ENCODE peak calls at places on chromosome 1, in nine cellular contexts. One of them, this sample, is unnamed.

GRCh38 chr1:208329291-208329690 is 85.1 kb upstream of the PLXNA2 start:
- DNase-seq in upper lobe of right lung: no peak
- DNase-seq in AG10803: no peak
- DNase-seq in fibroblast of lung: no peak
- DNase-seq in left ventricle myocardium inferior: no peak
- DNase-seq in IMR-90: no peak
- DNase-seq in hepatocyte: no peak
- DNase-seq in HFF-Myc: no peak
- DNase-seq in neuronal stem cell: no peak
- DNase-seq in this sample: no peak

GRCh38 chr1:233916706-233917105 is 12.2 kb downstream of the SLC35F3 start:
- DNase-seq in left ventricle myocardium inferior: no peak
- DNase-seq in upper lobe of right lung: no peak
- DNase-seq in HFF-Myc: no peak
- DNase-seq in AG10803: no peak
- DNase-seq in fibroblast of lung: peak; percentile 82
- DNase-seq in IMR-90: no peak
- DNase-seq in hepatocyte: no peak
- DNase-seq in neuronal stem cell: no peak
- DNase-seq in this sample: no peak

GRCh38 chr1:58515794-58516401 is 30.6 kb downstream of the OMA1 start:
- DNase-seq in IMR-90: peak; percentile 85
- DNase-seq in HFF-Myc: peak; percentile 67
- DNase-seq in upper lobe of right lung: no peak
- DNase-seq in left ventricle myocardium inferior: no peak
- DNase-seq in AG10803: peak; percentile 82
- DNase-seq in hepatocyte: peak; percentile 79
- DNase-seq in fibroblast of lung: peak; percentile 74
- DNase-seq in neuronal stem cell: peak; percentile 50
- DNase-seq in this sample: peak; percentile 27

GRCh38 chr1:51487628-51488027 is 31.4 kb downstream of the EPS15 start:
- DNase-seq in upper lobe of right lung: no peak
- DNase-seq in IMR-90: no peak
- DNase-seq in fibroblast of lung: no peak
- DNase-seq in neuronal stem cell: no peak
- DNase-seq in left ventricle myocardium inferior: no peak
- DNase-seq in AG10803: no peak
- DNase-seq in hepatocyte: no peak
- DNase-seq in HFF-Myc: no peak
- DNase-seq in this sample: no peak

GRCh38 chr1:36705629-36706028 is 222.9 kb upstream of the CSF3R start:
- DNase-seq in fibroblast of lung: no peak
- DNase-seq in AG10803: no peak
- DNase-seq in left ventricle myocardium inferior: no peak
- DNase-seq in HFF-Myc: no peak
- DNase-seq in neuronal stem cell: no peak
- DNase-seq in upper lobe of right lung: no peak
- DNase-seq in IMR-90: no peak
- DNase-seq in hepatocyte: no peak
- DNase-seq in this sample: no peak

GRCh38 chr1:219782311-219782710 is 146.0 kb downstream of the SLC30A10 start:
- DNase-seq in left ventricle myocardium inferior: no peak
- DNase-seq in HFF-Myc: no peak
- DNase-seq in neuronal stem cell: no peak
- DNase-seq in fibroblast of lung: no peak
- DNase-seq in IMR-90: no peak
- DNase-seq in AG10803: no peak
- DNase-seq in upper lobe of right lung: no peak
- DNase-seq in hepatocyte: no peak
- DNase-seq in this sample: no peak

GRCh38 chr1:61120998-61121397 is 38.6 kb downstream of the NFIA start:
- DNase-seq in fibroblast of lung: no peak
- DNase-seq in upper lobe of right lung: no peak
- DNase-seq in IMR-90: no peak
- DNase-seq in AG10803: peak; percentile 54
- DNase-seq in left ventricle myocardium inferior: no peak
- DNase-seq in hepatocyte: no peak
- DNase-seq in HFF-Myc: no peak
- DNase-seq in neuronal stem cell: no peak
- DNase-seq in this sample: peak; percentile 59

GRCh38 chr1:10973956-10974881 is 38.2 kb upstream of the TARDBP start:
- DNase-seq in left ventricle myocardium inferior: no peak
- DNase-seq in neuronal stem cell: no peak
- DNase-seq in hepatocyte: no peak
- DNase-seq in HFF-Myc: no peak
- DNase-seq in fibroblast of lung: no peak
- DNase-seq in IMR-90: no peak
- DNase-seq in upper lobe of right lung: no peak
- DNase-seq in AG10803: peak; percentile 42
- DNase-seq in this sample: no peak

GRCh38 chr1:230797376-230798186 is 50.4 kb downstream of the CAPN9 start:
- DNase-seq in AG10803: peak; percentile 77
- DNase-seq in left ventricle myocardium inferior: peak; percentile 41
- DNase-seq in neuronal stem cell: peak; percentile 51
- DNase-seq in HFF-Myc: peak; percentile 36
- DNase-seq in IMR-90: peak; percentile 73
- DNase-seq in upper lobe of right lung: no peak
- DNase-seq in fibroblast of lung: peak; percentile 64
- DNase-seq in hepatocyte: peak; percentile 86
- DNase-seq in this sample: peak; percentile 6

GRCh38 chr1:214117780-214118179 is 130.0 kb downstream of the PROX1 start:
- DNase-seq in neuronal stem cell: no peak
- DNase-seq in upper lobe of right lung: no peak
- DNase-seq in AG10803: no peak
- DNase-seq in hepatocyte: no peak
- DNase-seq in left ventricle myocardium inferior: no peak
- DNase-seq in fibroblast of lung: no peak
- DNase-seq in IMR-90: no peak
- DNase-seq in HFF-Myc: no peak
- DNase-seq in this sample: no peak

GRCh38 chr1:39933956-39934941 is 20.7 kb upstream of the MFSD2A start:
- DNase-seq in AG10803: peak; percentile 100
- DNase-seq in left ventricle myocardium inferior: peak; percentile 57
- DNase-seq in HFF-Myc: peak; percentile 72
- DNase-seq in neuronal stem cell: no peak
- DNase-seq in hepatocyte: peak; percentile 94
- DNase-seq in upper lobe of right lung: peak; percentile 92
- DNase-seq in fibroblast of lung: peak; percentile 76
- DNase-seq in IMR-90: peak; percentile 91
- DNase-seq in this sample: peak; percentile 97

GRCh38 chr1:115184260-115184950 is 95.1 kb upstream of the TSPAN2 start:
- DNase-seq in hepatocyte: no peak
- DNase-seq in HFF-Myc: peak; percentile 84
- DNase-seq in AG10803: peak; percentile 60
- DNase-seq in upper lobe of right lung: no peak
- DNase-seq in fibroblast of lung: peak; percentile 60
- DNase-seq in left ventricle myocardium inferior: no peak
- DNase-seq in IMR-90: no peak
- DNase-seq in neuronal stem cell: no peak
- DNase-seq in this sample: no peak
- H3K4me3 ChIP-seq in hepatocyte: no peak overlapping the region
- H3K4me3 ChIP-seq in HFF-Myc: no peak overlapping the region
- H3K4me3 ChIP-seq in AG10803: peak overlapping the region; percentile 43
- H3K4me3 ChIP-seq in upper lobe of right lung: no peak overlapping the region
- H3K4me3 ChIP-seq in fibroblast of lung: no peak overlapping the region
- H3K4me3 ChIP-seq in left ventricle myocardium inferior: peak overlapping the region; percentile 46
- H3K4me3 ChIP-seq in IMR-90: no peak overlapping the region
- H3K4me3 ChIP-seq in neuronal stem cell: no peak overlapping the region
- H3K4me3 ChIP-seq in this sample: no peak overlapping the region

GRCh38 chr1:50430010-50430405 is 6.8 kb upstream of the DMRTA2 start:
- DNase-seq in left ventricle myocardium inferior: no peak
- DNase-seq in neuronal stem cell: no peak
- DNase-seq in IMR-90: no peak
- DNase-seq in hepatocyte: no peak
- DNase-seq in AG10803: no peak
- DNase-seq in HFF-Myc: no peak
- DNase-seq in fibroblast of lung: no peak
- DNase-seq in upper lobe of right lung: no peak
- DNase-seq in this sample: no peak
- H3K4me3 ChIP-seq in left ventricle myocardium inferior: no peak overlapping the region
- H3K4me3 ChIP-seq in neuronal stem cell: no peak overlapping the region
- H3K4me3 ChIP-seq in IMR-90: no peak overlapping the region
- H3K4me3 ChIP-seq in hepatocyte: no peak overlapping the region
- H3K4me3 ChIP-seq in AG10803: no peak overlapping the region
- H3K4me3 ChIP-seq in HFF-Myc: no peak overlapping the region
- H3K4me3 ChIP-seq in fibroblast of lung: peak overlapping the region; percentile 11
- H3K4me3 ChIP-seq in upper lobe of right lung: no peak overlapping the region
- H3K4me3 ChIP-seq in this sample: no peak overlapping the region

DNA sequence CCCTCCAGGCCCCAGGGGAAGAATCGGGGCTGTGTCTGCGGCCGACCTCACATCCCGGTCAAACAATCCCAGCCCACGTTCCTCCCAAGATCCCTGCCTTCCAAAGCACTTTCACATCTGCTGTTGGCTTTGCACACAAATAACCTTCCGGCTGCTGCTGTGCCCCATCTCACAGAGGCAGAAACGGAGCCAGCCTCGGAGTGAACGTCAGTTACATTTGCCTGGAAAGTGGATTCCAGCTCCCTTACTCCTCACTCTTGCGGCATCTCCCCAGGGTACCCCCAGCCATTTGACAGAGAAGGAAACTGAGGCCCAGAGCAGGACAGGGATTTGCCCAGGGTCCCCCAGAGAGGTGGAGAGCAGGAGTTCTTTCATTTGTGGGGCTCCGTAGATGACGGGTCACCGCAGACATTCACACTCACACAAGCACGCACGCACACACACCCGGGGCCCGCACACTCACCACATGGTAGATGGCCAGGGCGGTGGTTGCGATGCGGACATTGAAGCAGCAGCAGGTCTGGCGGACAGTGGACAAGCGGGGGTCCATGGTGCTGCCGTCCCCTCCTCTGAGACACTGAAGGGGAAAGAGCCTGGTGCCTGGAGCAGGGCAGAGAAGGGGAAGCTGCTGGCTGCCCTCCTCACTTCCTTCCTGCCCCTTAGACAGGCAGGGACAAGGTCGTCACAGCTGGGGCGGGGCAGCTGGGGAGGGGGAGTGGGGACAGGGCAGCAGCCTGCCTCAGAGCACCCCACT is at the start of gene LAPTM5:
- DNase-seq in IMR-90: no peak
- DNase-seq in AG10803: peak; percentile 79
- DNase-seq in hepatocyte: no peak
- DNase-seq in fibroblast of lung: peak; percentile 61
- DNase-seq in left ventricle myocardium inferior: peak; percentile 62
- DNase-seq in upper lobe of right lung: peak; percentile 90
- DNase-seq in neuronal stem cell: no peak
- DNase-seq in HFF-Myc: peak; percentile 53
- DNase-seq in this sample: no peak
- H3K4me3 ChIP-seq in IMR-90: no peak within 1 kb of the TSS
- H3K4me3 ChIP-seq in AG10803: no peak within 1 kb of the TSS
- H3K4me3 ChIP-seq in hepatocyte: no peak within 1 kb of the TSS
- H3K4me3 ChIP-seq in fibroblast of lung: no peak within 1 kb of the TSS
- H3K4me3 ChIP-seq in left ventricle myocardium inferior: peak within 1 kb of the TSS; percentile 55
- H3K4me3 ChIP-seq in upper lobe of right lung: peak within 1 kb of the TSS; percentile 58
- H3K4me3 ChIP-seq in neuronal stem cell: no peak within 1 kb of the TSS
- H3K4me3 ChIP-seq in HFF-Myc: no peak within 1 kb of the TSS
- H3K4me3 ChIP-seq in this sample: no peak within 1 kb of the TSS

GRCh38 chr1:204307334-204307883 is 52.3 kb downstream of the PLEKHA6 start:
- DNase-seq in IMR-90: peak; percentile 76
- DNase-seq in fibroblast of lung: peak; percentile 19
- DNase-seq in left ventricle myocardium inferior: peak; percentile 26
- DNase-seq in HFF-Myc: no peak
- DNase-seq in AG10803: peak; percentile 43
- DNase-seq in upper lobe of right lung: peak; percentile 73
- DNase-seq in hepatocyte: peak; percentile 56
- DNase-seq in neuronal stem cell: peak; percentile 29
- DNase-seq in this sample: no peak
- H3K4me3 ChIP-seq in IMR-90: peak overlapping the region; percentile 39
- H3K4me3 ChIP-seq in fibroblast of lung: peak overlapping the region; percentile 57
- H3K4me3 ChIP-seq in left ventricle myocardium inferior: peak overlapping the region; percentile 47
- H3K4me3 ChIP-seq in HFF-Myc: peak overlapping the region; percentile 5
- H3K4me3 ChIP-seq in AG10803: peak overlapping the region; percentile 47
- H3K4me3 ChIP-seq in upper lobe of right lung: peak overlapping the region; percentile 19
- H3K4me3 ChIP-seq in hepatocyte: no peak overlapping the region
- H3K4me3 ChIP-seq in neuronal stem cell: no peak overlapping the region
- H3K4me3 ChIP-seq in this sample: no peak overlapping the region